ENCODE peak calls at places on chromosomes 1 and 21, in nine cellular contexts. One of them, this sample, is unnamed. For H3K4me1, the result is how much of the 10 kb centered on the place peaks cover.

GRCh38 chr1:176205322-176205914 is 1.7 kb downstream of the COP1 start:
- DNase-seq in thoracic aorta: no peak
- DNase-seq in right lobe of liver: no peak
- DNase-seq in gastrocnemius medialis: no peak
- DNase-seq in OCI-LY7: peak
- DNase-seq in prostate gland: no peak
- DNase-seq in mesenchymal stem cell: peak
- DNase-seq in tibial artery: no peak
- DNase-seq in suprapubic skin: no peak
- DNase-seq in this sample: no peak

GRCh38 chr1:36482724-36483388 is at the start of gene CSF3R:
- DNase-seq in right lobe of liver: no peak
- DNase-seq in OCI-LY7: no peak
- DNase-seq in prostate gland: no peak
- DNase-seq in thoracic aorta: no peak
- DNase-seq in gastrocnemius medialis: no peak
- DNase-seq in suprapubic skin: no peak
- DNase-seq in mesenchymal stem cell: no peak
- DNase-seq in tibial artery: no peak
- DNase-seq in this sample: no peak

GRCh38 chr1:62144238-62144831 is 50.3 kb upstream of the L1TD1 start:
- DNase-seq in right lobe of liver: no peak
- DNase-seq in OCI-LY7: peak
- DNase-seq in prostate gland: peak
- DNase-seq in tibial artery: peak
- DNase-seq in mesenchymal stem cell: peak
- DNase-seq in suprapubic skin: no peak
- DNase-seq in gastrocnemius medialis: no peak
- DNase-seq in thoracic aorta: no peak
- DNase-seq in this sample: peak

GRCh38 chr1:203342192-203342940 is 8.6 kb downstream of the FMOD start:
- DNase-seq in gastrocnemius medialis: no peak
- DNase-seq in prostate gland: peak
- DNase-seq in tibial artery: no peak
- DNase-seq in thoracic aorta: no peak
- DNase-seq in suprapubic skin: no peak
- DNase-seq in right lobe of liver: no peak
- DNase-seq in mesenchymal stem cell: peak
- DNase-seq in OCI-LY7: peak
- DNase-seq in this sample: peak

GRCh38 chr1:35660581-35661473 is 19.5 kb upstream of the PSMB2 start:
- DNase-seq in thoracic aorta: no peak
- DNase-seq in right lobe of liver: no peak
- DNase-seq in suprapubic skin: no peak
- DNase-seq in mesenchymal stem cell: peak
- DNase-seq in prostate gland: no peak
- DNase-seq in gastrocnemius medialis: no peak
- DNase-seq in tibial artery: peak
- DNase-seq in OCI-LY7: no peak
- DNase-seq in this sample: no peak

GRCh38 chr1:199574949-199575348 is 452.6 kb upstream of the NR5A2 start:
- DNase-seq in tibial artery: no peak
- DNase-seq in gastrocnemius medialis: no peak
- DNase-seq in OCI-LY7: no peak
- DNase-seq in right lobe of liver: no peak
- DNase-seq in mesenchymal stem cell: no peak
- DNase-seq in suprapubic skin: no peak
- DNase-seq in thoracic aorta: no peak
- DNase-seq in prostate gland: no peak
- DNase-seq in this sample: no peak

GRCh38 chr21:17660449-17660848 is 47.7 kb upstream of the BTG3 start:
- DNase-seq in thoracic aorta: no peak
- DNase-seq in suprapubic skin: no peak
- DNase-seq in right lobe of liver: no peak
- DNase-seq in mesenchymal stem cell: no peak
- DNase-seq in gastrocnemius medialis: no peak
- DNase-seq in tibial artery: no peak
- DNase-seq in OCI-LY7: no peak
- DNase-seq in prostate gland: no peak
- DNase-seq in this sample: no peak

GRCh38 chr1:41404308-41404755 is 43.1 kb downstream of the FOXO6 start:
- DNase-seq in right lobe of liver: no peak
- DNase-seq in gastrocnemius medialis: no peak
- DNase-seq in suprapubic skin: no peak
- DNase-seq in prostate gland: no peak
- DNase-seq in OCI-LY7: peak
- DNase-seq in tibial artery: no peak
- DNase-seq in mesenchymal stem cell: no peak
- DNase-seq in thoracic aorta: no peak
- DNase-seq in this sample: no peak

GRCh38 chr1:209743145-209743482 is 12.7 kb upstream of the TRAF3IP3 start:
- DNase-seq in suprapubic skin: no peak
- DNase-seq in tibial artery: peak
- DNase-seq in right lobe of liver: peak
- DNase-seq in gastrocnemius medialis: peak
- DNase-seq in OCI-LY7: no peak
- DNase-seq in thoracic aorta: no peak
- DNase-seq in mesenchymal stem cell: no peak
- DNase-seq in prostate gland: no peak
- DNase-seq in this sample: peak

GRCh38 chr1:89610457-89610991 is 22.4 kb upstream of the LRRC8C start:
- DNase-seq in mesenchymal stem cell: no peak
- DNase-seq in OCI-LY7: no peak
- DNase-seq in suprapubic skin: no peak
- DNase-seq in prostate gland: no peak
- DNase-seq in right lobe of liver: no peak
- DNase-seq in gastrocnemius medialis: no peak
- DNase-seq in tibial artery: no peak
- DNase-seq in thoracic aorta: no peak
- DNase-seq in this sample: no peak

GRCh38 chr1:56825436-56825835 is 6.2 kb upstream of the FYB2 start:
- DNase-seq in mesenchymal stem cell: no peak
- DNase-seq in prostate gland: no peak
- DNase-seq in thoracic aorta: no peak
- DNase-seq in right lobe of liver: no peak
- DNase-seq in gastrocnemius medialis: no peak
- DNase-seq in OCI-LY7: no peak
- DNase-seq in suprapubic skin: no peak
- DNase-seq in tibial artery: no peak
- DNase-seq in this sample: no peak

GRCh38 chr1:41809716-41810115 is 109.0 kb downstream of the HIVEP3 start:
- DNase-seq in suprapubic skin: no peak
- DNase-seq in thoracic aorta: no peak
- DNase-seq in tibial artery: no peak
- DNase-seq in mesenchymal stem cell: no peak
- DNase-seq in prostate gland: no peak
- DNase-seq in OCI-LY7: no peak
- DNase-seq in gastrocnemius medialis: no peak
- DNase-seq in right lobe of liver: no peak
- DNase-seq in this sample: no peak

GRCh38 chr1:228212966-228213844 is 5.4 kb downstream of the OBSCN start:
- DNase-seq in right lobe of liver: peak
- DNase-seq in prostate gland: peak
- DNase-seq in thoracic aorta: peak
- DNase-seq in suprapubic skin: peak
- DNase-seq in OCI-LY7: peak
- DNase-seq in tibial artery: peak
- DNase-seq in mesenchymal stem cell: peak
- DNase-seq in gastrocnemius medialis: peak
- DNase-seq in this sample: peak
- H3K27ac ChIP-seq in right lobe of liver: no peak
- H3K27ac ChIP-seq in prostate gland: peak
- H3K27ac ChIP-seq in thoracic aorta: no peak
- H3K27ac ChIP-seq in suprapubic skin: no peak
- H3K27ac ChIP-seq in OCI-LY7: peak
- H3K27ac ChIP-seq in tibial artery: no peak
- H3K27ac ChIP-seq in mesenchymal stem cell: no peak
- H3K27ac ChIP-seq in gastrocnemius medialis: peak
- H3K27ac ChIP-seq in this sample: peak

DNA sequence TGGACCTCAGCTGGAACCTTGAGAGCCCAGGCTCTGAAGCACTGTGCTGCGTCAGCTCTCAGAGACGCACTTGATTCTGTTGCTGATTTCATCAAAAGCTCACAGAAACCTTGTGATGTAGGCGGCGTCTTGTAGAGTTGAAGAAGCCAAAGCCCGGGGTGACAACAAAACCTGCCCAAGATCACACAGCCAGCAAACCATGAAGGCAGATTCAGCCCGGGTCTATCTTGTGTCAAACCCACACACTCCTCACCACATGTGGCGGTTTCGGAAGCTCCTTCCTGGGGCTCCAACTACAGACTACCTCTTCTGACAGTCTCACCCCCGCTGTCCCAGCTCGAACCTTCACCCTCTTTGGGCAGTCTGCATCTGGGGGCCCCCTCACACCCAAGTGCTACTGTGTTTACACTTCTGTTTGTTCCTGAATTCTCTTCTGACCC is 50.4 kb downstream of the TENT5C start:
- DNase-seq in prostate gland: no peak
- DNase-seq in gastrocnemius medialis: no peak
- DNase-seq in thoracic aorta: no peak
- DNase-seq in suprapubic skin: no peak
- DNase-seq in mesenchymal stem cell: no peak
- DNase-seq in right lobe of liver: peak
- DNase-seq in tibial artery: no peak
- DNase-seq in OCI-LY7: peak
- DNase-seq in this sample: peak
- H3K4me1 ChIP-seq in prostate gland: under half
- H3K4me1 ChIP-seq in gastrocnemius medialis: under half
- H3K4me1 ChIP-seq in thoracic aorta: under half
- H3K4me1 ChIP-seq in suprapubic skin: under half
- H3K4me1 ChIP-seq in mesenchymal stem cell: under half
- H3K4me1 ChIP-seq in right lobe of liver: under half
- H3K4me1 ChIP-seq in tibial artery: under half
- H3K4me1 ChIP-seq in OCI-LY7: half or more
- H3K4me1 ChIP-seq in this sample: under half

GRCh38 chr21:27132270-27132669 is 165.4 kb upstream of the ADAMTS5 start:
- DNase-seq in mesenchymal stem cell: peak
- DNase-seq in gastrocnemius medialis: no peak
- DNase-seq in thoracic aorta: no peak
- DNase-seq in tibial artery: no peak
- DNase-seq in suprapubic skin: no peak
- DNase-seq in right lobe of liver: no peak
- DNase-seq in OCI-LY7: no peak
- DNase-seq in prostate gland: no peak
- DNase-seq in this sample: peak

GRCh38 chr21:27126140-27126539 is 159.3 kb upstream of the ADAMTS5 start:
- DNase-seq in suprapubic skin: no peak
- DNase-seq in prostate gland: no peak
- DNase-seq in tibial artery: no peak
- DNase-seq in thoracic aorta: no peak
- DNase-seq in mesenchymal stem cell: no peak
- DNase-seq in OCI-LY7: no peak
- DNase-seq in right lobe of liver: no peak
- DNase-seq in gastrocnemius medialis: no peak
- DNase-seq in this sample: no peak

GRCh38 chr21:27129215-27129614 is 162.3 kb upstream of the ADAMTS5 start:
- DNase-seq in prostate gland: no peak
- DNase-seq in suprapubic skin: no peak
- DNase-seq in right lobe of liver: no peak
- DNase-seq in thoracic aorta: no peak
- DNase-seq in mesenchymal stem cell: no peak
- DNase-seq in gastrocnemius medialis: no peak
- DNase-seq in tibial artery: no peak
- DNase-seq in OCI-LY7: no peak
- DNase-seq in this sample: no peak

GRCh38 chr21:27130152-27130551 is 163.3 kb upstream of the ADAMTS5 start:
- DNase-seq in prostate gland: no peak
- DNase-seq in OCI-LY7: no peak
- DNase-seq in gastrocnemius medialis: no peak
- DNase-seq in right lobe of liver: no peak
- DNase-seq in suprapubic skin: no peak
- DNase-seq in tibial artery: no peak
- DNase-seq in mesenchymal stem cell: no peak
- DNase-seq in thoracic aorta: no peak
- DNase-seq in this sample: no peak

GRCh38 chr21:27129694-27130093 is 162.8 kb upstream of the ADAMTS5 start:
- DNase-seq in gastrocnemius medialis: no peak
- DNase-seq in mesenchymal stem cell: no peak
- DNase-seq in prostate gland: no peak
- DNase-seq in thoracic aorta: no peak
- DNase-seq in OCI-LY7: no peak
- DNase-seq in tibial artery: no peak
- DNase-seq in right lobe of liver: no peak
- DNase-seq in suprapubic skin: no peak
- DNase-seq in this sample: no peak
- H3K4me3 ChIP-seq in gastrocnemius medialis: no peak
- H3K4me3 ChIP-seq in mesenchymal stem cell: no peak
- H3K4me3 ChIP-seq in prostate gland: no peak
- H3K4me3 ChIP-seq in thoracic aorta: no peak
- H3K4me3 ChIP-seq in OCI-LY7: no peak
- H3K4me3 ChIP-seq in tibial artery: no peak
- H3K4me3 ChIP-seq in right lobe of liver: no peak
- H3K4me3 ChIP-seq in suprapubic skin: no peak
- H3K4me3 ChIP-seq in this sample: no peak

GRCh38 chr1:116855220-116855619 is 54.5 kb upstream of the PTGFRN start:
- DNase-seq in gastrocnemius medialis: no peak
- DNase-seq in OCI-LY7: no peak
- DNase-seq in thoracic aorta: no peak
- DNase-seq in right lobe of liver: no peak
- DNase-seq in mesenchymal stem cell: peak
- DNase-seq in tibial artery: peak
- DNase-seq in suprapubic skin: peak
- DNase-seq in prostate gland: no peak
- DNase-seq in this sample: peak

GRCh38 chr1:116853680-116854191 is 56.0 kb upstream of the PTGFRN start:
- DNase-seq in tibial artery: no peak
- DNase-seq in suprapubic skin: no peak
- DNase-seq in gastrocnemius medialis: no peak
- DNase-seq in thoracic aorta: no peak
- DNase-seq in right lobe of liver: no peak
- DNase-seq in prostate gland: peak
- DNase-seq in mesenchymal stem cell: peak
- DNase-seq in OCI-LY7: no peak
- DNase-seq in this sample: peak

GRCh38 chr1:116855788-116856187 is 53.9 kb upstream of the PTGFRN start:
- DNase-seq in prostate gland: no peak
- DNase-seq in OCI-LY7: no peak
- DNase-seq in suprapubic skin: no peak
- DNase-seq in thoracic aorta: no peak
- DNase-seq in right lobe of liver: no peak
- DNase-seq in mesenchymal stem cell: no peak
- DNase-seq in gastrocnemius medialis: no peak
- DNase-seq in tibial artery: no peak
- DNase-seq in this sample: no peak

GRCh38 chr1:116852910-116853309 is 56.8 kb upstream of the PTGFRN start:
- DNase-seq in thoracic aorta: no peak
- DNase-seq in tibial artery: no peak
- DNase-seq in mesenchymal stem cell: peak
- DNase-seq in suprapubic skin: no peak
- DNase-seq in OCI-LY7: no peak
- DNase-seq in prostate gland: no peak
- DNase-seq in gastrocnemius medialis: no peak
- DNase-seq in right lobe of liver: no peak
- DNase-seq in this sample: no peak

DNA sequence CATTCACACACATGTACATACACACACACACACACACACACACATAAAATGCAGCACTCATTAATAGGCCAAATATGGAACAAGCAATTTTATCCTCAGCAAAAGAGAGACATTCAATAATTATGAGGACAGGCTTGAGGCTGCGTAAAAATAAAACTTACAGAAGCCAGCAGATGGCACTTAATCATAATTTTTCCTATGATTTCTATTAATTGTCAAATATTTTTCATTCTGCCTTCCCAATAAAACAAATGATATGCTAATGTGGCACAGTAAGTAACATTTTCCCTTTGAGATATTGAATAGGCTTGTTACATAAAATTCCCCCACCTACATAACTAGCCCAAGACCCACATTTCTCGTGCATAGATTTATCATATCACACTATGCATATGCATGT is 55.4 kb upstream of the PTGFRN start:
- DNase-seq in mesenchymal stem cell: no peak
- DNase-seq in prostate gland: no peak
- DNase-seq in right lobe of liver: no peak
- DNase-seq in thoracic aorta: no peak
- DNase-seq in gastrocnemius medialis: no peak
- DNase-seq in suprapubic skin: no peak
- DNase-seq in OCI-LY7: no peak
- DNase-seq in tibial artery: no peak
- DNase-seq in this sample: no peak
- H3K27ac ChIP-seq in mesenchymal stem cell: peak
- H3K27ac ChIP-seq in prostate gland: no peak
- H3K27ac ChIP-seq in right lobe of liver: no peak
- H3K27ac ChIP-seq in thoracic aorta: no peak
- H3K27ac ChIP-seq in gastrocnemius medialis: no peak
- H3K27ac ChIP-seq in suprapubic skin: no peak
- H3K27ac ChIP-seq in OCI-LY7: no peak
- H3K27ac ChIP-seq in tibial artery: no peak
- H3K27ac ChIP-seq in this sample: peak